ENCODE peak calls at places on chromosomes 3 and 15, in five cellular contexts. W is CD8-positive, alpha-beta T cell; J is Panc1; M is transverse colon; S is AG04450. A is an unnamed sample.

GRCh38 chr3:63354160-63354559 is 76.1 kb downstream of the SYNPR start:
- DNase-seq in W (no peak), M (no peak), S (no peak), J (no peak), A (no peak)

GRCh38 chr15:32739522-32739921 is 21.7 kb downstream of the GREM1 start:
- DNase-seq in J (no peak), S (no peak), M (no peak), W (no peak), A (no peak)

GRCh38 chr3:98501270-98501669 is 3.8 kb downstream of the OR5K2 start:
- DNase-seq in J (no peak), S (no peak), W (no peak), M (no peak), A (no peak)

GRCh38 chr3:18840535-18841137 is 307.7 kb upstream of the KCNH8 start:
- DNase-seq in J (no peak), S (no peak), W (no peak), M (no peak), A (no peak)

GRCh38 chr3:111768571-111769100 is 90.4 kb upstream of the PHLDB2 start:
- DNase-seq in J (no peak), M (no peak), W (no peak), S (peak), A (no peak)

GRCh38 chr3:60746690-60747416 is 504.4 kb downstream of the FHIT start:
- DNase-seq in W (no peak), M (no peak), J (no peak), S (no peak), A (no peak)

GRCh38 chr3:14810070-14810732 is 8.6 kb upstream of the FGD5 start:
- DNase-seq in S (no peak), M (no peak), J (no peak), W (no peak), A (no peak)

GRCh38 chr15:80953001-80953952 is 36.3 kb downstream of the MESD start:
- DNase-seq in M (no peak), S (no peak), J (no peak), W (no peak), A (no peak)

GRCh38 chr15:25701716-25702465 is 161.2 kb downstream of the ATP10A start:
- DNase-seq in W (no peak), M (no peak), J (no peak), S (no peak), A (no peak)

GRCh38 chr3:188280627-188281026 is 126.7 kb downstream of the LPP start:
- DNase-seq in J (no peak), M (no peak), S (no peak), W (no peak), A (no peak)

GRCh38 chr3:188276366-188276765 is 122.4 kb downstream of the LPP start:
- DNase-seq in S (no peak), J (no peak), M (no peak), W (no peak), A (no peak)

GRCh38 chr3:188278717-188279324 is 124.9 kb downstream of the LPP start:
- DNase-seq in J (no peak), W (no peak), M (no peak), S (no peak), A (no peak)

GRCh38 chr3:188282871-188283270 is 128.9 kb downstream of the LPP start:
- DNase-seq in M (no peak), J (no peak), S (no peak), W (no peak), A (no peak)

DNA sequence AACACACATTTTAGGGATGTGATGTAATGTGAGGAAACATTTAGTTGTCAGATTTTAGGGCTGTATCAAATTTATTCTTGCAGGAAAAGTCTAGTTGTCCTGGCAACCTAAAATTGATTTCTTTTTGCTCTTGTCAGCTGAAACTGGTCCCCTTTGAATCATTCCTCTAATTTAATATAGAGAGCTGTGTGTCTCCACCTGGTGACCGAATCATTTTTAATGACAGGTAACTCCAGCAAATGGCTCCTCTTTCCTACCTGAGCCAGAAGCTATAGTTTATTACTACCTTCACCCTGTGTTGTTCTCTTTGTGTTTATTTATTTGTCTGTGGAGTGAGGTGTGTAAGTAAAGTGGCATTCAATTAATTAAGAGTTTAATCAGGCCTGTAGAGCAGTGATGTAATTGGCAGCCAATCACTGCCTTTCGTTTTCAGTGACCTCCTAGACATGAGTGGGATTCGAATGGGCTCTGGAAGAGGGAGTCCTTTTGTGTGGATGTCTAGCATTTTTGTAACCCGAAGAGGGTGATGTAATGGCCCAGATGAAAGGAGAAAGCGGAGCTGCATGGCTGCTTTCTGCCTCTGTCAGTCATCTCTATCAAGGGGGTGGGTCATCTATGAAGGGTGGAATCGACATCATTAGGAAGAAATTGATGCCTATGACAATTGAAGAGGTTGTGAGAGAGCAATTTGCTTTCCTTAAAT is 125.9 kb downstream of the LPP start:
- DNase-seq in J (no peak), S (no peak), W (no peak), M (no peak), A (no peak)
- TF ChIP-seq CTCF in J (peak), S (no peak), W (no peak), M (no peak), A (no peak)

GRCh38 chr3:9912294-9912935 is 4.5 kb upstream of the IL17RC start:
- DNase-seq in M (no peak), S (no peak), J (no peak), W (no peak), A (no peak)
- H3K27ac ChIP-seq in M (no peak), S (peak), J (no peak), W (no peak), A (no peak)

GRCh38 chr3:73600293-73600938 is 24.3 kb downstream of the PDZRN3 start:
- DNase-seq in M (no peak), J (no peak), W (no peak), S (no peak), A (no peak)

GRCh38 chr3:73602171-73602570 is 22.6 kb downstream of the PDZRN3 start:
- DNase-seq in W (no peak), S (no peak), J (no peak), M (no peak), A (no peak)

GRCh38 chr3:73601476-73601875 is 23.3 kb downstream of the PDZRN3 start:
- DNase-seq in W (no peak), J (no peak), S (no peak), M (no peak), A (no peak)

GRCh38 chr3:73599605-73600004 is 25.1 kb downstream of the PDZRN3 start:
- DNase-seq in S (no peak), J (no peak), W (no peak), M (no peak), A (no peak)

DNA sequence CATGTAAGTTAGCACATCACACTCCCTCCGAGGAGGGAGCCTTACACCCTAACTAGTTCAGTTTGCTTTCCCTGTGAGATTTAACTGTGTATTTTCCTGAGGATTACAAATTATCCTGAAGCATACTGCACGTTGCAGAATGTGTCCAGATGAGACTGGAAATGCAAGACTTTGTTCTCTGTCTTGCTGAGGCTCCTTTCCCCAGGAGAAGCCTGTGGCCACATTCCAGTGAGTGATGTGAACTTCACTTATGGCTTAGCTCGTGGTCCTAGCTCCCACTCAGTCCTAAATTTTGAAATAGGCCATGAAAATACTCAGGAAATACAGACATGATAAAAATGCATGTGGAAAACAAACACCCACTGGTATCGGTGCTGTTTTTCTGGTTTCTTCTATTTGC is 23.7 kb downstream of the PDZRN3 start:
- DNase-seq in M (no peak), S (no peak), W (no peak), J (no peak), A (no peak)
- H3K4me3 ChIP-seq in M (no peak), S (no peak), W (no peak), J (no peak), A (no peak)

GRCh38 chr3:87145553-87145952 is 81.6 kb upstream of the CHMP2B start:
- DNase-seq in W (no peak), S (no peak), M (peak), J (no peak), A (no peak)
- TF ChIP-seq CTCF in W (no peak), S (peak), M (no peak), J (peak), A (no peak)

GRCh38 chr3:192817506-192817905 is 90.2 kb upstream of the FGF12 start:
- DNase-seq in S (no peak), M (no peak), W (no peak), J (no peak), A (no peak)
- H3K27ac ChIP-seq in S (no peak), M (no peak), W (no peak), J (no peak), A (no peak)

DNA sequence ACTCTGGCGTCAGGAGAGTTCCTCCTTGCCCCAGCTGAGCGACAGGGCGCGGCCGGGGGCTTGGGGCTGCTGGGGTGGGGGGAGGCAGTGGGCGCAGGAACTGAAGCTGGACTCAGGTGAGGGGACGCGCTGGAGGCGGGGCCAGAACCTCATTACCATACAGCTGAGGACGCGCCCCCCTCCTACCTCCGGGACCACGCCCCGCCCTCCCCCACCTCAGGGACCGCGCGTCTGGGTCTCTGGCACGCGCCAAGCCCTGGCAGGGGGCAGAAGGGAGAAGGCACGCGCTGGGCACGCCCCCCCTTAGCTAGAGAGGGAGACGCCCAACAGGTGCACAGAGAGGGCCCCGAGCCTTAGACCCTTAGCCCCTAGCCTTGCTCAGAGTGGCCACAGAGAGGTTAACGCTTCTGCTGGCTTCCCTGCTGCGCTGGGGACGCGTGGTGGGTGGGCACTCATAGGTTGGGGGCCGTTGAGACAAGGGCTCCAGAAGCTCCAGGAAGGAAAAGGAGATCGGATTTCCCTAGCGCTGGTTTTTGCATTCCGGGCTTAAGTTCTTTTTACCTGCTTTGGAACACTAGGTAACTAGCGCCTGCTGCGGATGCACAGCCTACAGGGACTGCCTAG is 677 bp upstream of the DLL4 start:
- DNase-seq in J (no peak), W (no peak), S (no peak), M (peak), A (no peak)
- H3K4me3 ChIP-seq in J (peak), W (peak), S (peak), M (peak), A (peak)

DNA sequence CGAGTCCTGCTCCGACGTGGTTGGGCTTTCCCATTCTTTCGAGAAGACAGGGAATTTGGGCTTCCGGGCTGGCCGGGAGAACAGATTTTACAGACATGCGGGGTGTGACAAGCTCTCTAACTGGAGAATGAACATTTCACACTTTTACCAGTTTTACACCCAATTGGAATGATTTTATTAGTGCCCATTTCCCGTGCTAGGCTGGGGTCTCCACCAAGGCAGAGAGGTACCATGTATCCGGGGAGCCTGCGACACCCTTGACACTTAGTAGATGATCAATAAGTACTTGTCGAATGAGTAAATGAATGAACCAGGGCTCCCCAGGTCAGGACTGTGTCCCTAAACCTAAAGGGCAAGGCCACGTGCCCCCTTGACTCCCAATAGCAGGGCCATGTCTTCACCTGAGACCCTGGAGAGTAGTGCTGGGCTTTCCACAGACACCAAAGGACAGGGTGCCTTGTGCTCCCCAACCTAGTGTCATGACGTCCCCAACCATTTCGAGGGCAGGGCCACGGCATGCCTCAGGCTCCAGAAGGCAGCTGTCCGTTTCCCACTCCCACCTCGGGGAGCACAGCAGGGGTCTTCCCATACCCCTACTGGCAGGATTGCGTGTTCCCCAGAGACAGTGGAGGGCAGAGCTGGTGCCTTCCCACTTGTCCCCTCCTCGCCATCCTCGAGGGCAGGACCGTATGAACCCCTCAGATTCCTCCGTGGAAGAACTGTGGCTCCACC is 680 bp upstream of the MYD88 start:
- DNase-seq in J (no peak), M (peak), S (no peak), W (no peak), A (no peak)
- TF ChIP-seq CTCF in J (no peak), M (no peak), S (no peak), W (no peak), A (no peak)

GRCh38 chr15:56794923-56795329 is 61.6 kb upstream of the ZNF280D start:
- DNase-seq in W (no peak), J (no peak), S (no peak), M (no peak), A (no peak)

GRCh38 chr15:56797720-56798275 is 64.5 kb upstream of the ZNF280D start:
- DNase-seq in W (no peak), S (no peak), J (no peak), M (no peak), A (no peak)

GRCh38 chr15:56795400-56795983 is 62.2 kb upstream of the ZNF280D start:
- DNase-seq in J (no peak), M (no peak), S (no peak), W (no peak), A (no peak)

GRCh38 chr15:56792211-56792610 is 58.9 kb upstream of the ZNF280D start:
- DNase-seq in M (no peak), J (no peak), S (no peak), W (no peak), A (no peak)

GRCh38 chr15:56794150-56794922 is 61.0 kb upstream of the ZNF280D start:
- DNase-seq in J (no peak), W (no peak), M (no peak), S (no peak), A (no peak)
- H3K27ac ChIP-seq in J (no peak), W (no peak), M (peak), S (no peak), A (no peak)

DNA sequence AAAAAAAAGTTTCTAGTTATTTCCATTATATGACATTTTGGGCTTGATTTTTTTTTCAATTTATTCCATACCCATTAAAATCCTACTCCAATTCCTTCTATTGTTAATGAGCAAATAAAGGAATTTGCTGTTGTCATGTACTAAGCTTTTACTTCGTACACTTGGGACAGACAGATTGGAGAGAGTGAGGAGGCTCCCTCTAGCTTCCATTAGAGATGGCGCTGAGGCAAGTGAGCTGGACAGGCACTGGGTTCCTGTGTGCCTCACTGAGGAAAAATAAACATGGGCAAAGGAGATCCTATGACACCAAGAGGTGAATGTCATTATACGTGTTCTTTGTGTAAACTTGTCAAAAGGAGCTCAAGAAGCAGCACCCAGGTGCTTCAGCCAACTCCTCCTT is 441.1 kb upstream of the MDFIC2 start:
- DNase-seq in M (no peak), J (no peak), S (no peak), W (no peak), A (no peak)
- H3K4me3 ChIP-seq in M (no peak), J (no peak), S (no peak), W (no peak), A (no peak)